ENCODE peak calls at places on chromosome 11, in five cellular contexts. One of them, this sample, is unnamed.

GRCh38 chr11:36558511-36559413 is 9.0 kb upstream of the RAG1 start:
- DNase-seq in cardiac muscle cell: no peak
- DNase-seq in pancreas: no peak
- DNase-seq in heart left ventricle: no peak
- DNase-seq in dorsolateral prefrontal cortex: no peak
- DNase-seq in this sample: no peak

GRCh38 chr11:2940930-2941821 is 12.0 kb upstream of the PHLDA2 start:
- DNase-seq in heart left ventricle: peak
- DNase-seq in dorsolateral prefrontal cortex: no peak
- DNase-seq in pancreas: peak
- DNase-seq in cardiac muscle cell: no peak
- DNase-seq in this sample: no peak

GRCh38 chr11:37770145-37770544 is 1172.1 kb upstream of the RAG2 start:
- DNase-seq in cardiac muscle cell: no peak
- DNase-seq in pancreas: no peak
- DNase-seq in dorsolateral prefrontal cortex: no peak
- DNase-seq in heart left ventricle: no peak
- DNase-seq in this sample: no peak

GRCh38 chr11:3169235-3169951 is 4.3 kb upstream of the OSBPL5 start:
- DNase-seq in heart left ventricle: no peak
- DNase-seq in pancreas: peak
- DNase-seq in cardiac muscle cell: peak
- DNase-seq in dorsolateral prefrontal cortex: no peak
- DNase-seq in this sample: peak

GRCh38 chr11:44047931-44048431 is at the start of gene ACCSL:
- DNase-seq in pancreas: no peak
- DNase-seq in cardiac muscle cell: no peak
- DNase-seq in heart left ventricle: no peak
- DNase-seq in dorsolateral prefrontal cortex: no peak
- DNase-seq in this sample: no peak

GRCh38 chr11:11498195-11498594 is 123.6 kb downstream of the GALNT18 start:
- DNase-seq in heart left ventricle: no peak
- DNase-seq in cardiac muscle cell: no peak
- DNase-seq in pancreas: no peak
- DNase-seq in dorsolateral prefrontal cortex: no peak
- DNase-seq in this sample: no peak

GRCh38 chr11:8220261-8221024 is 43.2 kb downstream of the LMO1 start:
- DNase-seq in pancreas: no peak
- DNase-seq in cardiac muscle cell: no peak
- DNase-seq in heart left ventricle: no peak
- DNase-seq in dorsolateral prefrontal cortex: no peak
- DNase-seq in this sample: no peak

GRCh38 chr11:122242731-122243130 is 126.7 kb upstream of the BLID start:
- DNase-seq in pancreas: no peak
- DNase-seq in dorsolateral prefrontal cortex: no peak
- DNase-seq in heart left ventricle: no peak
- DNase-seq in cardiac muscle cell: no peak
- DNase-seq in this sample: no peak

GRCh38 chr11:134679592-134679991 is 267.6 kb upstream of the B3GAT1 start:
- DNase-seq in dorsolateral prefrontal cortex: no peak
- DNase-seq in cardiac muscle cell: no peak
- DNase-seq in pancreas: no peak
- DNase-seq in heart left ventricle: no peak
- DNase-seq in this sample: no peak

GRCh38 chr11:122765487-122766131 is 72.7 kb upstream of the CRTAM start:
- DNase-seq in dorsolateral prefrontal cortex: no peak
- DNase-seq in heart left ventricle: no peak
- DNase-seq in pancreas: no peak
- DNase-seq in cardiac muscle cell: no peak
- DNase-seq in this sample: no peak

GRCh38 chr11:89279176-89279575 is 101.5 kb downstream of the TYR start:
- DNase-seq in dorsolateral prefrontal cortex: no peak
- DNase-seq in heart left ventricle: no peak
- DNase-seq in cardiac muscle cell: no peak
- DNase-seq in pancreas: no peak
- DNase-seq in this sample: no peak

GRCh38 chr11:66462911-66463310 is 3.8 kb upstream of the PELI3 start:
- DNase-seq in heart left ventricle: no peak
- DNase-seq in dorsolateral prefrontal cortex: no peak
- DNase-seq in pancreas: no peak
- DNase-seq in cardiac muscle cell: no peak
- DNase-seq in this sample: no peak

GRCh38 chr11:105032495-105032894 is 2.4 kb downstream of the CASP1 start:
- DNase-seq in pancreas: no peak
- DNase-seq in dorsolateral prefrontal cortex: no peak
- DNase-seq in heart left ventricle: no peak
- DNase-seq in cardiac muscle cell: no peak
- DNase-seq in this sample: no peak

GRCh38 chr11:10709299-10710086 is 15.9 kb upstream of the IRAG1 start:
- DNase-seq in heart left ventricle: no peak
- DNase-seq in dorsolateral prefrontal cortex: no peak
- DNase-seq in cardiac muscle cell: no peak
- DNase-seq in pancreas: no peak
- DNase-seq in this sample: no peak

GRCh38 chr11:72244317-72245231 is 598 bp upstream of the PHOX2A start:
- DNase-seq in pancreas: peak
- DNase-seq in dorsolateral prefrontal cortex: no peak
- DNase-seq in heart left ventricle: no peak
- DNase-seq in cardiac muscle cell: no peak
- DNase-seq in this sample: no peak

GRCh38 chr11:3091081-3091845 is 34.0 kb upstream of the CARS1 start:
- DNase-seq in heart left ventricle: no peak
- DNase-seq in dorsolateral prefrontal cortex: no peak
- DNase-seq in pancreas: no peak
- DNase-seq in cardiac muscle cell: no peak
- DNase-seq in this sample: no peak

GRCh38 chr11:72939031-72939430 is 124.8 kb downstream of the ATG16L2 start:
- DNase-seq in heart left ventricle: no peak
- DNase-seq in dorsolateral prefrontal cortex: no peak
- DNase-seq in cardiac muscle cell: no peak
- DNase-seq in pancreas: no peak
- DNase-seq in this sample: no peak

GRCh38 chr11:70466596-70466995 is 68.3 kb downstream of the CTTN start:
- DNase-seq in pancreas: no peak
- DNase-seq in cardiac muscle cell: no peak
- DNase-seq in dorsolateral prefrontal cortex: no peak
- DNase-seq in heart left ventricle: no peak
- DNase-seq in this sample: no peak

GRCh38 chr11:38791346-38791961 is 2193.4 kb upstream of the RAG2 start:
- DNase-seq in dorsolateral prefrontal cortex: peak
- DNase-seq in pancreas: no peak
- DNase-seq in heart left ventricle: no peak
- DNase-seq in cardiac muscle cell: peak
- DNase-seq in this sample: peak

GRCh38 chr11:34316347-34317037 is 41.3 kb downstream of the ABTB2 start:
- DNase-seq in pancreas: no peak
- DNase-seq in dorsolateral prefrontal cortex: no peak
- DNase-seq in cardiac muscle cell: no peak
- DNase-seq in heart left ventricle: no peak
- DNase-seq in this sample: no peak

GRCh38 chr11:69044111-69045013 is 4.4 kb upstream of the TPCN2 start:
- DNase-seq in cardiac muscle cell: peak
- DNase-seq in pancreas: peak
- DNase-seq in dorsolateral prefrontal cortex: peak
- DNase-seq in heart left ventricle: peak
- DNase-seq in this sample: peak

GRCh38 chr11:117220568-117220967 is 11.3 kb downstream of the PCSK7 start:
- DNase-seq in pancreas: peak
- DNase-seq in dorsolateral prefrontal cortex: no peak
- DNase-seq in cardiac muscle cell: no peak
- DNase-seq in heart left ventricle: peak
- DNase-seq in this sample: no peak

GRCh38 chr11:11667056-11667455 is 45.3 kb upstream of the GALNT18 start:
- DNase-seq in cardiac muscle cell: no peak
- DNase-seq in pancreas: no peak
- DNase-seq in heart left ventricle: no peak
- DNase-seq in dorsolateral prefrontal cortex: no peak
- DNase-seq in this sample: no peak

GRCh38 chr11:72471005-72471898 is 36.9 kb upstream of the CLPB start:
- DNase-seq in pancreas: peak
- DNase-seq in cardiac muscle cell: peak
- DNase-seq in heart left ventricle: no peak
- DNase-seq in dorsolateral prefrontal cortex: peak
- DNase-seq in this sample: peak

GRCh38 chr11:132311703-132312102 is 941.3 kb downstream of the NTM start:
- DNase-seq in cardiac muscle cell: no peak
- DNase-seq in dorsolateral prefrontal cortex: no peak
- DNase-seq in pancreas: no peak
- DNase-seq in heart left ventricle: no peak
- DNase-seq in this sample: no peak

GRCh38 chr11:66336234-66337102 is at the start of gene RIN1:
- DNase-seq in cardiac muscle cell: peak
- DNase-seq in heart left ventricle: peak
- DNase-seq in dorsolateral prefrontal cortex: peak
- DNase-seq in pancreas: peak
- DNase-seq in this sample: peak

GRCh38 chr11:66015094-66015881 is 3.5 kb downstream of the CST6 start:
- DNase-seq in heart left ventricle: peak
- DNase-seq in pancreas: no peak
- DNase-seq in dorsolateral prefrontal cortex: no peak
- DNase-seq in cardiac muscle cell: no peak
- DNase-seq in this sample: no peak

GRCh38 chr11:63536669-63537292 is at the start of gene PLAAT4:
- DNase-seq in cardiac muscle cell: no peak
- DNase-seq in dorsolateral prefrontal cortex: peak
- DNase-seq in heart left ventricle: no peak
- DNase-seq in pancreas: peak
- DNase-seq in this sample: peak

GRCh38 chr11:107439586-107440201 is 17.9 kb downstream of the CWF19L2 start:
- DNase-seq in dorsolateral prefrontal cortex: no peak
- DNase-seq in heart left ventricle: no peak
- DNase-seq in pancreas: no peak
- DNase-seq in cardiac muscle cell: no peak
- DNase-seq in this sample: no peak

GRCh38 chr11:73204711-73205121 is 13.4 kb upstream of the P2RY2 start:
- DNase-seq in pancreas: no peak
- DNase-seq in cardiac muscle cell: no peak
- DNase-seq in dorsolateral prefrontal cortex: no peak
- DNase-seq in heart left ventricle: peak
- DNase-seq in this sample: no peak

GRCh38 chr11:118217575-118217974 is 7.2 kb downstream of the JAML start:
- DNase-seq in cardiac muscle cell: no peak
- DNase-seq in heart left ventricle: no peak
- DNase-seq in dorsolateral prefrontal cortex: no peak
- DNase-seq in pancreas: no peak
- DNase-seq in this sample: no peak

GRCh38 chr11:117691501-117691900 is 105.5 kb downstream of the DSCAML1 start:
- DNase-seq in heart left ventricle: no peak
- DNase-seq in cardiac muscle cell: no peak
- DNase-seq in pancreas: no peak
- DNase-seq in dorsolateral prefrontal cortex: no peak
- DNase-seq in this sample: no peak

GRCh38 chr11:78207532-78208256 is 19.0 kb downstream of the USP35 start:
- DNase-seq in cardiac muscle cell: no peak
- DNase-seq in heart left ventricle: no peak
- DNase-seq in pancreas: no peak
- DNase-seq in dorsolateral prefrontal cortex: no peak
- DNase-seq in this sample: no peak

GRCh38 chr11:130340671-130341319 is 26.1 kb upstream of the ZBTB44 start:
- DNase-seq in cardiac muscle cell: no peak
- DNase-seq in heart left ventricle: no peak
- DNase-seq in dorsolateral prefrontal cortex: no peak
- DNase-seq in pancreas: no peak
- DNase-seq in this sample: no peak

GRCh38 chr11:44619931-44620725 is 54.7 kb downstream of the CD82 start:
- DNase-seq in cardiac muscle cell: no peak
- DNase-seq in dorsolateral prefrontal cortex: peak
- DNase-seq in heart left ventricle: no peak
- DNase-seq in pancreas: no peak
- DNase-seq in this sample: no peak

DNA sequence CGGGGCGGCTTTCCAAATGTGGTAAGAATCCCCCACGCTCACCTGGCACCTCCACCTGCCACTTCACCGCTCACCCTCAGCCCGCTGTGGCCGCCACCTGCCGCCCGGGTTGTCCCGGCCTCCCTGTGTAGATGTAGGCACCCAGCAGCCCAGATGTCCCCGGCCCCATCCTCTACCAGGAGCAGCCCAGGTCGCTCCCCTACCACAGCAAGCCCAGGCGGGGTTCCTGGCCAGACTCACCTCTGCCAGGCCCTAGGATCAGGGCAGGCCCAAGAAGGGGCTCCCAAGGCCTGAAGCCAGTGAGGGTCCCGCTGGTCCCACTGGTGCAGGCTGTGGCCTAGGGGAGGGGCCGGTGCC is 27.4 kb downstream of the MOB2 start:
- DNase-seq in dorsolateral prefrontal cortex: no peak
- DNase-seq in pancreas: no peak
- DNase-seq in cardiac muscle cell: no peak
- DNase-seq in heart left ventricle: no peak
- DNase-seq in this sample: no peak
- TF ChIP-seq CTCF in dorsolateral prefrontal cortex: no peak
- TF ChIP-seq CTCF in pancreas: no peak
- TF ChIP-seq CTCF in cardiac muscle cell: no peak
- TF ChIP-seq CTCF in heart left ventricle: no peak
- TF ChIP-seq CTCF in this sample: no peak

GRCh38 chr11:33179431-33179830 is 18.2 kb upstream of the CSTF3 start:
- DNase-seq in pancreas: no peak
- DNase-seq in cardiac muscle cell: no peak
- DNase-seq in dorsolateral prefrontal cortex: no peak
- DNase-seq in heart left ventricle: no peak
- DNase-seq in this sample: peak
- H3K4me3 ChIP-seq in pancreas: no peak
- H3K4me3 ChIP-seq in cardiac muscle cell: no peak
- H3K4me3 ChIP-seq in dorsolateral prefrontal cortex: no peak
- H3K4me3 ChIP-seq in heart left ventricle: no peak
- H3K4me3 ChIP-seq in this sample: no peak

DNA sequence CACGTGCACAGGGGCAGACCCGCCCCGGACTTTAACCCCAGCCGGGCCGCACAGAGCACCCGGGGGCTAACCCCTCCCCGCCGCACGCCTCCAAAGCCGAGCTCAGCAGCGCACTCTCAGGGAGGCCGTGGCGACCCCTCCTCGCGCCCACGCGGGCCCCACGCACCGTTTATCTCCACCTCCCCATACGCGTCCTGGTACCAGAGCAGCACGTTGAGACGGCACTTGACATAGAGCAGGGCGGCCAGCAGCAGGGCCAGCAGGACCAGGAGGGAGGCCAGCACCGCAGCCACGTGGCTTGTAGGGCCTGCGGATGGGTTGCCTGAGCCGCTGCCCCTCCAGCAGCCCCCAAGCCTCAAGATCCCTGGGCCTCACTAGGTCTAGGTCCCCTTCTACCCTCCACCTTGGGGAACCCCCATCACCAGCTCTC is 7.1 kb downstream of the SIGIRR start:
- DNase-seq in heart left ventricle: no peak
- DNase-seq in dorsolateral prefrontal cortex: no peak
- DNase-seq in cardiac muscle cell: no peak
- DNase-seq in pancreas: no peak
- DNase-seq in this sample: no peak
- H3K27ac ChIP-seq in heart left ventricle: peak
- H3K27ac ChIP-seq in dorsolateral prefrontal cortex: peak
- H3K27ac ChIP-seq in cardiac muscle cell: no peak
- H3K27ac ChIP-seq in pancreas: peak
- H3K27ac ChIP-seq in this sample: no peak

DNA sequence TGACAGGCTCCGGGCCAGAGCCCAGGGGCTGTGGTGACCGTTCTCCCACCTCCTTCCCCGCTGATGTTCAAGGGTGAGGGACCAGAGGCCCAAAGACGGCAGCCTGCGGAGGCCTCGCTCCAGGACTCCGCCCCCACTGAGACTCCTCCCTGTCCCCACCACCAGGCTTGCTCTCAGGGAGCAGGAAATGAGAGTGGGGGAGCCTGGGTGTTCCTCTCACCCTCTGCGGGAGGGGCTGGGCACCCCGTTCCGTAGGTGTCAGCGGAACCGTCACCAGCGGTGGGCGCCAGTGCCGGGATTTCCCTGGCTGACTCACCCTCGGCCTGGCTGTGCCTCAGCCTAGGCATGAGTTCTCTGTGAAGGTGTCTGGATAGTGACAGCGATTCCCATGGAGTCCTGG is 15.7 kb downstream of the DAGLA start:
- DNase-seq in cardiac muscle cell: no peak
- DNase-seq in dorsolateral prefrontal cortex: no peak
- DNase-seq in pancreas: peak
- DNase-seq in heart left ventricle: peak
- DNase-seq in this sample: peak
- TF ChIP-seq CTCF in cardiac muscle cell: peak
- TF ChIP-seq CTCF in dorsolateral prefrontal cortex: no peak
- TF ChIP-seq CTCF in pancreas: no peak
- TF ChIP-seq CTCF in heart left ventricle: no peak
- TF ChIP-seq CTCF in this sample: peak

This sample was measured in brain microvascular endothelial cell.